ENCODE peak calls at places on chromosomes 4 and X, in eight cellular contexts. O is tibial artery, M is suprapubic skin, Y is A549, G is heart right ventricle, T is sigmoid colon, A is GM23248, N is HepG2. P is an unnamed sample. For H3K4me1, the result is how much of the 10 kb centered on the place peaks cover.

GRCh38 chr4:156335721-156336120 is 382.1 kb upstream of the CTSO start:
- DNase-seq in O (no peak), M (no peak), Y (no peak), G (no peak), T (no peak), A (no peak), N (no peak), P (no peak)

GRCh38 chr4:55002431-55002830 is 123.0 kb downstream of the KDR start:
- DNase-seq in O (no peak), M (no peak), Y (no peak), G (no peak), T (no peak), A (no peak), N (no peak), P (no peak)

GRCh38 chrX:13119386-13119785 is 75.0 kb upstream of the FAM9C start:
- DNase-seq in O (no peak), M (no peak), Y (peak), G (no peak), T (no peak), A (peak), N (no peak), P (no peak)

GRCh38 chr4:138734746-138735145 is 280.8 kb upstream of the NOCT start:
- DNase-seq in O (no peak), M (no peak), Y (no peak), G (no peak), T (no peak), A (peak), N (no peak), P (no peak)

GRCh38 chrX:14801136-14801535 is 71.7 kb downstream of the FANCB start:
- DNase-seq in O (no peak), M (no peak), Y (no peak), G (no peak), T (no peak), A (peak), N (no peak), P (no peak)

GRCh38 chr4:48943387-48943786 is 36.8 kb upstream of the OCIAD2 start:
- DNase-seq in O (no peak), M (no peak), Y (peak), G (no peak), T (no peak), A (no peak), N (peak), P (no peak)

GRCh38 chr4:189301692-189302091 is 639.0 kb upstream of the FRG1 start:
- DNase-seq in O (no peak), M (no peak), Y (no peak), G (no peak), T (no peak), A (no peak), N (no peak), P (no peak)

GRCh38 chr4:43776371-43776770 is 672.2 kb downstream of the KCTD8 start:
- DNase-seq in O (no peak), M (no peak), Y (no peak), G (no peak), T (no peak), A (peak), N (peak), P (no peak)

GRCh38 chr4:26400140-26400539 is 79.3 kb downstream of the RBPJ start:
- DNase-seq in O (no peak), M (no peak), Y (no peak), G (no peak), T (no peak), A (no peak), N (no peak), P (no peak)

GRCh38 chr4:25575581-25575980 is 80.1 kb upstream of the SLC34A2 start:
- DNase-seq in O (no peak), M (no peak), Y (no peak), G (no peak), T (no peak), A (no peak), N (no peak), P (no peak)

GRCh38 chrX:136475236-136475635 is 12.5 kb upstream of the BRS3 start:
- DNase-seq in O (no peak), M (no peak), Y (no peak), G (no peak), T (no peak), A (no peak), N (no peak), P (no peak)

GRCh38 chrX:45668686-45669443 is 468.2 kb upstream of the DIPK2B start:
- DNase-seq in O (no peak), M (no peak), Y (no peak), G (no peak), T (no peak), A (peak), N (no peak), P (no peak)

GRCh38 chr4:178414881-178415446 is 972.7 kb upstream of the AGA start:
- DNase-seq in O (no peak), M (no peak), Y (no peak), G (no peak), T (no peak), A (no peak), N (no peak), P (no peak)

GRCh38 chr4:48369248-48369647 is 27.9 kb downstream of the SLAIN2 start:
- DNase-seq in O (no peak), M (no peak), Y (no peak), G (no peak), T (no peak), A (peak), N (no peak), P (no peak)

GRCh38 chrX:53556868-53557267 is 122.7 kb upstream of the HSD17B10 start:
- DNase-seq in O (no peak), M (no peak), Y (no peak), G (no peak), T (no peak), A (no peak), N (no peak), P (no peak)

GRCh38 chrX:136525738-136526606 is 6.0 kb upstream of the VGLL1 start:
- DNase-seq in O (peak), M (no peak), Y (peak), G (peak), T (peak), A (peak), N (no peak), P (peak)

GRCh38 chr4:90745176-90745575 is 618.0 kb downstream of the CCSER1 start:
- DNase-seq in O (no peak), M (no peak), Y (peak), G (no peak), T (no peak), A (no peak), N (no peak), P (no peak)

GRCh38 chr4:184344899-184345572 is 127.4 kb upstream of the ENPP6 start:
- DNase-seq in O (no peak), M (no peak), Y (no peak), G (no peak), T (no peak), A (no peak), N (no peak), P (no peak)

GRCh38 chr4:113695328-113696169 is 66.0 kb downstream of the CAMK2D start:
- DNase-seq in O (no peak), M (no peak), Y (no peak), G (no peak), T (no peak), A (no peak), N (peak), P (no peak)

GRCh38 chrX:122777766-122778165 is 406.3 kb upstream of the GRIA3 start:
- DNase-seq in O (no peak), M (no peak), Y (no peak), G (no peak), T (no peak), A (no peak), N (no peak), P (no peak)

DNA sequence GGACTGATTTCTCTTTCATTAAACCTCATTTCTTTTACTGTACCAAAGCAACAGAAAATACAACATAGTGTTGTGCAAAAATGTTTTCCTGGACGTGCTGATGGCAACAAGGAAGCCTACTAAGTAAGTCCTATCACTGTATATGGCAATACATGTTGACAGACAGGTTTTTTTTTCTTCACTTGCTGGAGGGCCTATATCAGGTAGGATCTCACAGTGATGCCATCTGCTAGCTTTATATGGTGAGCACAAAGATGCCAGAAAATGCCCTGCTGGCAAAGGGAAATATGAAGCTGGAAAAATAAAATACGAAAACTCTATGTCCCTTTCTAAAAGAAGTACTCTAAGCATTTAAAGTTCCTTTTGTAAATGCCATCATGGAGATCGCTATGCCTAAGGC is 119.0 kb upstream of the PDLIM3 start:
- DNase-seq in O (no peak), M (no peak), Y (no peak), G (no peak), T (no peak), A (no peak), N (no peak), P (no peak)
- H3K4me1 ChIP-seq in O (half or more), M (under half), Y (under half), G (under half), T (half or more), A (under half), N (under half), P (half or more)

DNA sequence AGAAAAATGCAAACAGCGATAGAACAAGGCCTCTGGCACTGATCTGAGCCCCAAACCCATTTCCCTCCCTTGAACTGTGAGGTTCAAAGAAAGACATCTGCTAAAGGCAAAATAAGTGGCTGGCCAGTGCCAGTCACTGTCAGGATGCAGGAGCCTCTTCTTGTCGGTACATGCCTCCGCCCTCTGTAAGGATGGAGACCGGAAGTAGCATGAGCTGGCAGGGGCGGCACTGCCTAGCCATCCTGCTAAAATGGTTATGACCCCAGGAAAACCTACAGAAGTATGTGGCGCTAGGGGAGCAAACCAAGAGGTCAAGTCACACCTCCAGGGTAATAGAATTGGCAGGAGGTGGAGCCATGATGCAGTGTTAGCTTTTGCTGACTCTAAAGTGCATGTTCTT is 180.3 kb downstream of the DCLK2 start:
- DNase-seq in O (no peak), M (no peak), Y (no peak), G (no peak), T (no peak), A (no peak), N (no peak), P (no peak)
- H3K4me3 ChIP-seq in O (no peak), M (no peak), Y (no peak), G (no peak), T (no peak), A (no peak), N (no peak), P (no peak)

GRCh38 chr4:99652596-99653436 is 4.8 kb downstream of the C4orf54 start:
- DNase-seq in O (no peak), M (no peak), Y (no peak), G (no peak), T (no peak), A (no peak), N (no peak), P (no peak)
- H3K4me1 ChIP-seq in O (under half), M (under half), Y (under half), G (under half), T (under half), A (under half), N (under half), P (under half)

GRCh38 chrX:40144576-40144975 is 46.8 kb upstream of the BCOR start:
- DNase-seq in O (no peak), M (no peak), Y (no peak), G (no peak), T (no peak), A (no peak), N (no peak), P (no peak)
- H3K4me3 ChIP-seq in O (no peak), M (peak), Y (no peak), G (no peak), T (no peak), A (peak), N (peak), P (no peak)

GRCh38 chr4:102817021-102817605 is 10.2 kb downstream of the UBE2D3 start:
- DNase-seq in O (no peak), M (no peak), Y (no peak), G (no peak), T (no peak), A (no peak), N (no peak), P (no peak)
- H3K4me1 ChIP-seq in O (half or more), M (half or more), Y (half or more), G (under half), T (half or more), A (half or more), N (half or more), P (half or more)

GRCh38 chr4:1722551-1723071 is 1.3 kb downstream of the TACC3 start:
- DNase-seq in O (peak), M (peak), Y (no peak), G (no peak), T (no peak), A (no peak), N (no peak), P (no peak)
- H3K4me3 ChIP-seq in O (no peak), M (peak), Y (peak), G (no peak), T (no peak), A (peak), N (peak), P (peak)

DNA sequence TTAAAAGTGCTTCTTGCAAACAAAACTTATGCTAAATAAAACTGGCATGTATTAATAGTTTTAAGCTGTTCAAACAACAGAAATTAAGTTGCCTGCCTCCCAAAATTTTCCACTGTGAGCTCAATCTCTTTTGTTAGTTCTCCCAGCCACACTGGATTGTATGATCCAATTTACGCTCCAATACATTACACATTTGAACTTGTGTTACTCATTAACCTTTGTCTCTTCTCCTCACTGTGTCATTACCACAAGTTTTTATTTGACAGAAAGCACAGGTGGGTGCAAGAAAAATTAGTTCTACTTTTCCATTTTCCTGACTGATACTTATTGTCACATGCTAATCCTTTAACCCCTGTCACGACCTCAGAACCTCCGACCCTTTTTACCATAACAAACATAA is 55.5 kb downstream of the SHISA3 start:
- DNase-seq in O (no peak), M (no peak), Y (no peak), G (no peak), T (no peak), A (no peak), N (no peak), P (no peak)
- H3K4me1 ChIP-seq in O (under half), M (under half), Y (under half), G (under half), T (under half), A (under half), N (under half), P (under half)

GRCh38 chr4:180565856-180566431 is 1677.3 kb upstream of the TENM3 start:
- DNase-seq in O (no peak), M (no peak), Y (no peak), G (no peak), T (no peak), A (no peak), N (no peak), P (no peak)
- H3K4me3 ChIP-seq in O (no peak), M (no peak), Y (no peak), G (no peak), T (no peak), A (no peak), N (no peak), P (no peak)